ENCODE peak calls at places on chromosome 18, in eight cellular contexts. One of them, this sample, is unnamed.

GRCh38 chr18:41881285-41881684 is 73.7 kb upstream of the PIK3C3 start:
- DNase-seq in GM12865: no peak
- DNase-seq in body of pancreas: no peak
- DNase-seq in cardiac fibroblast: no peak
- DNase-seq in kidney epithelial cell: no peak
- DNase-seq in CD8-positive, alpha-beta memory T cell: no peak
- DNase-seq in astrocyte: peak
- DNase-seq in fibroblast of the aortic adventitia: peak
- DNase-seq in this sample: no peak

GRCh38 chr18:41745166-41746049 is 209.6 kb upstream of the PIK3C3 start:
- DNase-seq in GM12865: peak
- DNase-seq in body of pancreas: peak
- DNase-seq in cardiac fibroblast: peak
- DNase-seq in kidney epithelial cell: no peak
- DNase-seq in CD8-positive, alpha-beta memory T cell: no peak
- DNase-seq in astrocyte: peak
- DNase-seq in fibroblast of the aortic adventitia: peak
- DNase-seq in this sample: peak

GRCh38 chr18:24735504-24736243 is 275.2 kb downstream of the HRH4 start:
- DNase-seq in GM12865: no peak
- DNase-seq in body of pancreas: no peak
- DNase-seq in cardiac fibroblast: no peak
- DNase-seq in kidney epithelial cell: no peak
- DNase-seq in CD8-positive, alpha-beta memory T cell: no peak
- DNase-seq in astrocyte: no peak
- DNase-seq in fibroblast of the aortic adventitia: no peak
- DNase-seq in this sample: no peak

GRCh38 chr18:2642771-2643170 is 12.8 kb upstream of the SMCHD1 start:
- DNase-seq in GM12865: no peak
- DNase-seq in body of pancreas: no peak
- DNase-seq in cardiac fibroblast: no peak
- DNase-seq in kidney epithelial cell: no peak
- DNase-seq in CD8-positive, alpha-beta memory T cell: no peak
- DNase-seq in astrocyte: peak
- DNase-seq in fibroblast of the aortic adventitia: no peak
- DNase-seq in this sample: no peak

GRCh38 chr18:46916551-46917107 is 678 bp downstream of the PIAS2 start:
- DNase-seq in GM12865: peak
- DNase-seq in body of pancreas: no peak
- DNase-seq in cardiac fibroblast: peak
- DNase-seq in kidney epithelial cell: no peak
- DNase-seq in CD8-positive, alpha-beta memory T cell: no peak
- DNase-seq in astrocyte: peak
- DNase-seq in fibroblast of the aortic adventitia: peak
- DNase-seq in this sample: peak

GRCh38 chr18:805008-805754 is 6.9 kb downstream of the YES1 start:
- DNase-seq in GM12865: peak
- DNase-seq in body of pancreas: no peak
- DNase-seq in cardiac fibroblast: no peak
- DNase-seq in kidney epithelial cell: no peak
- DNase-seq in CD8-positive, alpha-beta memory T cell: no peak
- DNase-seq in astrocyte: no peak
- DNase-seq in fibroblast of the aortic adventitia: peak
- DNase-seq in this sample: no peak

GRCh38 chr18:77129150-77129551 is 3.4 kb downstream of the MBP start:
- DNase-seq in GM12865: no peak
- DNase-seq in body of pancreas: no peak
- DNase-seq in cardiac fibroblast: peak
- DNase-seq in kidney epithelial cell: peak
- DNase-seq in CD8-positive, alpha-beta memory T cell: no peak
- DNase-seq in astrocyte: peak
- DNase-seq in fibroblast of the aortic adventitia: peak
- DNase-seq in this sample: no peak

GRCh38 chr18:8299054-8299708 is 310.1 kb upstream of the RAB12 start:
- DNase-seq in GM12865: no peak
- DNase-seq in body of pancreas: no peak
- DNase-seq in cardiac fibroblast: no peak
- DNase-seq in kidney epithelial cell: no peak
- DNase-seq in CD8-positive, alpha-beta memory T cell: no peak
- DNase-seq in astrocyte: no peak
- DNase-seq in fibroblast of the aortic adventitia: no peak
- DNase-seq in this sample: peak

GRCh38 chr18:413263-413662 is 87.2 kb downstream of the COLEC12 start:
- DNase-seq in GM12865: no peak
- DNase-seq in body of pancreas: no peak
- DNase-seq in cardiac fibroblast: peak
- DNase-seq in kidney epithelial cell: no peak
- DNase-seq in CD8-positive, alpha-beta memory T cell: no peak
- DNase-seq in astrocyte: peak
- DNase-seq in fibroblast of the aortic adventitia: peak
- DNase-seq in this sample: no peak

GRCh38 chr18:8389391-8390340 is 219.6 kb upstream of the RAB12 start:
- DNase-seq in GM12865: peak
- DNase-seq in body of pancreas: peak
- DNase-seq in cardiac fibroblast: peak
- DNase-seq in kidney epithelial cell: peak
- DNase-seq in CD8-positive, alpha-beta memory T cell: peak
- DNase-seq in astrocyte: peak
- DNase-seq in fibroblast of the aortic adventitia: peak
- DNase-seq in this sample: peak

GRCh38 chr18:45275367-45276113 is 339.7 kb upstream of the SLC14A2 start:
- DNase-seq in GM12865: peak
- DNase-seq in body of pancreas: no peak
- DNase-seq in cardiac fibroblast: peak
- DNase-seq in kidney epithelial cell: no peak
- DNase-seq in CD8-positive, alpha-beta memory T cell: no peak
- DNase-seq in astrocyte: no peak
- DNase-seq in fibroblast of the aortic adventitia: peak
- DNase-seq in this sample: no peak

GRCh38 chr18:39198376-39198775 is 1632.8 kb upstream of the CELF4 start:
- DNase-seq in GM12865: no peak
- DNase-seq in body of pancreas: no peak
- DNase-seq in cardiac fibroblast: no peak
- DNase-seq in kidney epithelial cell: peak
- DNase-seq in CD8-positive, alpha-beta memory T cell: no peak
- DNase-seq in astrocyte: peak
- DNase-seq in fibroblast of the aortic adventitia: no peak
- DNase-seq in this sample: no peak

GRCh38 chr18:47151457-47151856 is 1.2 kb upstream of the HDHD2 start:
- DNase-seq in GM12865: no peak
- DNase-seq in body of pancreas: no peak
- DNase-seq in cardiac fibroblast: no peak
- DNase-seq in kidney epithelial cell: no peak
- DNase-seq in CD8-positive, alpha-beta memory T cell: no peak
- DNase-seq in astrocyte: no peak
- DNase-seq in fibroblast of the aortic adventitia: peak
- DNase-seq in this sample: no peak

GRCh38 chr18:57205641-57206040 is 58.8 kb downstream of the BOD1L2 start:
- DNase-seq in GM12865: no peak
- DNase-seq in body of pancreas: no peak
- DNase-seq in cardiac fibroblast: no peak
- DNase-seq in kidney epithelial cell: no peak
- DNase-seq in CD8-positive, alpha-beta memory T cell: no peak
- DNase-seq in astrocyte: no peak
- DNase-seq in fibroblast of the aortic adventitia: no peak
- DNase-seq in this sample: no peak

GRCh38 chr18:35508030-35508429 is 10.3 kb upstream of the INO80C start:
- DNase-seq in GM12865: no peak
- DNase-seq in body of pancreas: no peak
- DNase-seq in cardiac fibroblast: no peak
- DNase-seq in kidney epithelial cell: no peak
- DNase-seq in CD8-positive, alpha-beta memory T cell: no peak
- DNase-seq in astrocyte: no peak
- DNase-seq in fibroblast of the aortic adventitia: no peak
- DNase-seq in this sample: no peak

GRCh38 chr18:7577706-7578105 is 10.6 kb downstream of the PTPRM start:
- DNase-seq in GM12865: no peak
- DNase-seq in body of pancreas: no peak
- DNase-seq in cardiac fibroblast: peak
- DNase-seq in kidney epithelial cell: peak
- DNase-seq in CD8-positive, alpha-beta memory T cell: no peak
- DNase-seq in astrocyte: peak
- DNase-seq in fibroblast of the aortic adventitia: peak
- DNase-seq in this sample: no peak

GRCh38 chr18:48194787-48195186 is 214.4 kb downstream of the ZBTB7C start:
- DNase-seq in GM12865: no peak
- DNase-seq in body of pancreas: no peak
- DNase-seq in cardiac fibroblast: no peak
- DNase-seq in kidney epithelial cell: no peak
- DNase-seq in CD8-positive, alpha-beta memory T cell: no peak
- DNase-seq in astrocyte: no peak
- DNase-seq in fibroblast of the aortic adventitia: no peak
- DNase-seq in this sample: no peak

GRCh38 chr18:5895300-5895885 is at the start of gene TMEM200C:
- DNase-seq in GM12865: peak
- DNase-seq in body of pancreas: peak
- DNase-seq in cardiac fibroblast: peak
- DNase-seq in kidney epithelial cell: no peak
- DNase-seq in CD8-positive, alpha-beta memory T cell: no peak
- DNase-seq in astrocyte: peak
- DNase-seq in fibroblast of the aortic adventitia: no peak
- DNase-seq in this sample: no peak
- H3K4me3 ChIP-seq in GM12865: peak
- H3K4me3 ChIP-seq in body of pancreas: no peak
- H3K4me3 ChIP-seq in cardiac fibroblast: peak
- H3K4me3 ChIP-seq in kidney epithelial cell: peak
- H3K4me3 ChIP-seq in CD8-positive, alpha-beta memory T cell: no peak
- H3K4me3 ChIP-seq in astrocyte: peak
- H3K4me3 ChIP-seq in fibroblast of the aortic adventitia: peak
- H3K4me3 ChIP-seq in this sample: peak

DNA sequence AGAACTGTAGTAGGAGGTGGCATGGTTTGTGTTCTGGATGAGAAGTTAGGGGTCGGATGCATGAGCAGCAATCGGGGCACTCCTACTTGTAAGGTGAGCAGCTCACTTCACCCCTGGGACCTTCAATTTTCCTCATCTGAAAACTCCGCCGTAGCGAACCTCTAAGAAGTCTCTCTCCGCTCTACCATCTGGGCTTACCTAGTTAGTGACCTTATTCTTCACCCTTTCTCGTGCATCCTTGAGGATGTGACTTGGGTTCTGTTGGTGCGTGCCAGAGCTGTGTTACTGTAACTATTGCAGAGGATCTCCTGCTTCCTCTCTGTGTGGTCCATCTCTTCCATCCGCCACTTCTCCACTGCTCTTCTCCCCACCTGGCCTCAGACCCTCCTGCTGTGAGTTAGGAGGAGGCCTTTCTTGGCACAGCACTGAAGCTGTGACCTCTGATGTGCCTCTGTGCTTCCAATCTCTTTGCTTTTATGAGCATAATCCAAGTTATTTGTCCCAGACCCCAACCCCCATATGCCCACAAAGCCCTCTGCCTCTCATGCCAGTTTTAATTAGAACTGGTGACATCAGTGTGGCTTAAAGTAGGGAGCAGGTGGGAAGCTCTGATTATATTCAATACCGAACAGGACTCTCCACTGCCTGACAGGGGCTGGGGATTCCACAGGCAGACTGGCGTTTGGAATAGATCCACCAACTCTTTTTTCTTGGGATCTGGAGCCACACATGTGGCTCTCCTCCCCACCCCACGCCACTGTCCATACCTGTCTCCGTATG is 178.4 kb downstream of the BCL2 start:
- DNase-seq in GM12865: no peak
- DNase-seq in body of pancreas: no peak
- DNase-seq in cardiac fibroblast: no peak
- DNase-seq in kidney epithelial cell: no peak
- DNase-seq in CD8-positive, alpha-beta memory T cell: no peak
- DNase-seq in astrocyte: no peak
- DNase-seq in fibroblast of the aortic adventitia: no peak
- DNase-seq in this sample: no peak
- H3K4me3 ChIP-seq in GM12865: peak
- H3K4me3 ChIP-seq in body of pancreas: no peak
- H3K4me3 ChIP-seq in cardiac fibroblast: no peak
- H3K4me3 ChIP-seq in kidney epithelial cell: no peak
- H3K4me3 ChIP-seq in CD8-positive, alpha-beta memory T cell: no peak
- H3K4me3 ChIP-seq in astrocyte: no peak
- H3K4me3 ChIP-seq in fibroblast of the aortic adventitia: no peak
- H3K4me3 ChIP-seq in this sample: no peak

DNA sequence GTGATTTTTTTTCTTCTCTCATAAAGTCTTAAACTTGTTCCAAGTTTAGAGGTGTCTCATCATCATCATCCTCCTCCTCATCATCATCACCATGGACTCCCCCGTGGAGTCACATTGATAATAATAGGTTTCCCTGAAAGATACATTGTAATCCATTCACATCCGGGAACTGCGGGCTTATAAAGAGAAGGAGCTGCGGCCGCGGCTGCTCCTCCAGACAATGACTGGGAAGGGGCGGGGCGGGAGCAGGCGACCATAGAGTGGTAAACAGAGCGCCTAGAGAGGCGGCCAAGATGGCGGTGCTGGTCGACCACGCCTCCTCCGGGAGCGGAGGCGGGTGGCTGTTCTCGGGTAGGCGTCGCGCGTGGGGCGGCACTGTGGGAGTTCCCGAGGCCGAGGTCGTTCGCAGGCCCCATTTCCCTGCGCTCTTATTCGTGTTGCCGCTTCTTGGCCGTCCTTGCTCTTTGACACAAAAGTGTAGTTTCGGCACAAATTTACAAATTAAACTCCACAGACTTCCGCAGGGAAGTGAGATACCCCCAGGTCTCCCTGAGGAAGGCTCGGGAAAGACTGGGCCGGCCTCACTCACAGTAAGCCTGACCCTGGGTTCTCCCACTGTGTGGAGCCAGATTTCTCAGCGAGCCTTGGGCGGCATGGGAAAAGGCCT is 1.8 kb upstream of the TCF4 start:
- DNase-seq in GM12865: peak
- DNase-seq in body of pancreas: peak
- DNase-seq in cardiac fibroblast: peak
- DNase-seq in kidney epithelial cell: peak
- DNase-seq in CD8-positive, alpha-beta memory T cell: peak
- DNase-seq in astrocyte: peak
- DNase-seq in fibroblast of the aortic adventitia: peak
- DNase-seq in this sample: peak
- H3K4me3 ChIP-seq in GM12865: peak
- H3K4me3 ChIP-seq in body of pancreas: peak
- H3K4me3 ChIP-seq in cardiac fibroblast: peak
- H3K4me3 ChIP-seq in kidney epithelial cell: peak
- H3K4me3 ChIP-seq in CD8-positive, alpha-beta memory T cell: no peak
- H3K4me3 ChIP-seq in astrocyte: peak
- H3K4me3 ChIP-seq in fibroblast of the aortic adventitia: peak
- H3K4me3 ChIP-seq in this sample: peak

GRCh38 chr18:9743200-9744016 is 35.3 kb downstream of the RAB31 start:
- DNase-seq in GM12865: no peak
- DNase-seq in body of pancreas: peak
- DNase-seq in cardiac fibroblast: peak
- DNase-seq in kidney epithelial cell: peak
- DNase-seq in CD8-positive, alpha-beta memory T cell: no peak
- DNase-seq in astrocyte: peak
- DNase-seq in fibroblast of the aortic adventitia: peak
- DNase-seq in this sample: no peak
- H3K4me3 ChIP-seq in GM12865: no peak
- H3K4me3 ChIP-seq in body of pancreas: no peak
- H3K4me3 ChIP-seq in cardiac fibroblast: no peak
- H3K4me3 ChIP-seq in kidney epithelial cell: no peak
- H3K4me3 ChIP-seq in CD8-positive, alpha-beta memory T cell: no peak
- H3K4me3 ChIP-seq in astrocyte: peak
- H3K4me3 ChIP-seq in fibroblast of the aortic adventitia: no peak
- H3K4me3 ChIP-seq in this sample: peak